ENCODE peak calls at places on chromosomes 2 and 18, in eight cellular contexts. One of them, this sample, is unnamed.

GRCh38 chr2:20707601-20708000 is 40.7 kb downstream of the GDF7 start:
- DNase-seq in activated CD8-positive, alpha-beta memory T cell treated with anti-CD3 and anti-CD28 coated beads for 48 hours: no peak
- DNase-seq in T-cell: no peak
- DNase-seq in HEK293T: no peak
- DNase-seq in occipital lobe: no peak
- DNase-seq in PC-9: no peak
- DNase-seq in NCI-H69: no peak
- DNase-seq in astrocyte of the spinal cord: no peak
- DNase-seq in this sample: no peak

GRCh38 chr2:211751853-211752252 is 786.7 kb downstream of the ERBB4 start:
- DNase-seq in NCI-H69: peak
- DNase-seq in astrocyte of the spinal cord: no peak
- DNase-seq in HEK293T: no peak
- DNase-seq in T-cell: no peak
- DNase-seq in PC-9: no peak
- DNase-seq in occipital lobe: no peak
- DNase-seq in activated CD8-positive, alpha-beta memory T cell treated with anti-CD3 and anti-CD28 coated beads for 48 hours: no peak
- DNase-seq in this sample: no peak

GRCh38 chr2:424306-425172 is 136.6 kb upstream of the ALKAL2 start:
- DNase-seq in activated CD8-positive, alpha-beta memory T cell treated with anti-CD3 and anti-CD28 coated beads for 48 hours: no peak
- DNase-seq in HEK293T: no peak
- DNase-seq in NCI-H69: no peak
- DNase-seq in PC-9: peak
- DNase-seq in occipital lobe: no peak
- DNase-seq in astrocyte of the spinal cord: peak
- DNase-seq in T-cell: no peak
- DNase-seq in this sample: no peak

GRCh38 chr2:104448661-104449410 is 405.1 kb upstream of the POU3F3 start:
- DNase-seq in activated CD8-positive, alpha-beta memory T cell treated with anti-CD3 and anti-CD28 coated beads for 48 hours: no peak
- DNase-seq in T-cell: no peak
- DNase-seq in HEK293T: no peak
- DNase-seq in occipital lobe: no peak
- DNase-seq in astrocyte of the spinal cord: no peak
- DNase-seq in PC-9: no peak
- DNase-seq in NCI-H69: no peak
- DNase-seq in this sample: no peak

GRCh38 chr2:31028415-31028814 is 109.8 kb downstream of the GALNT14 start:
- DNase-seq in activated CD8-positive, alpha-beta memory T cell treated with anti-CD3 and anti-CD28 coated beads for 48 hours: no peak
- DNase-seq in HEK293T: no peak
- DNase-seq in PC-9: no peak
- DNase-seq in T-cell: no peak
- DNase-seq in occipital lobe: no peak
- DNase-seq in NCI-H69: peak
- DNase-seq in astrocyte of the spinal cord: no peak
- DNase-seq in this sample: no peak

GRCh38 chr18:48455555-48456478 is 46.6 kb upstream of the ZBTB7C start:
- DNase-seq in activated CD8-positive, alpha-beta memory T cell treated with anti-CD3 and anti-CD28 coated beads for 48 hours: peak
- DNase-seq in NCI-H69: peak
- DNase-seq in PC-9: peak
- DNase-seq in astrocyte of the spinal cord: peak
- DNase-seq in HEK293T: no peak
- DNase-seq in occipital lobe: no peak
- DNase-seq in T-cell: peak
- DNase-seq in this sample: no peak

GRCh38 chr2:101435011-101435862 is 39.7 kb downstream of the RFX8 start:
- DNase-seq in HEK293T: no peak
- DNase-seq in T-cell: no peak
- DNase-seq in astrocyte of the spinal cord: peak
- DNase-seq in NCI-H69: peak
- DNase-seq in activated CD8-positive, alpha-beta memory T cell treated with anti-CD3 and anti-CD28 coated beads for 48 hours: no peak
- DNase-seq in occipital lobe: no peak
- DNase-seq in PC-9: no peak
- DNase-seq in this sample: no peak

GRCh38 chr2:126655500-126656310 is at the start of gene GYPC:
- DNase-seq in activated CD8-positive, alpha-beta memory T cell treated with anti-CD3 and anti-CD28 coated beads for 48 hours: no peak
- DNase-seq in astrocyte of the spinal cord: peak
- DNase-seq in PC-9: no peak
- DNase-seq in occipital lobe: no peak
- DNase-seq in T-cell: peak
- DNase-seq in NCI-H69: no peak
- DNase-seq in HEK293T: peak
- DNase-seq in this sample: peak